ENCODE peak calls at places on chromosomes 4 and X, in six cellular contexts. X, V, U, A, Q and R are unnamed samples.

GRCh38 chr4:186144180-186144579 is 39.7 kb downstream of the FAM149A start:
- DNase-seq in X (no peak), V (no peak), U (peak; percentile 53), A (peak; percentile 50), Q (no peak), R (no peak)

GRCh38 chr4:729336-730315 is 24.0 kb downstream of the PCGF3 start:
- DNase-seq in X (no peak), V (no peak), U (no peak), A (no peak), Q (no peak), R (no peak)

GRCh38 chrX:154990496-154990895 is 32.0 kb downstream of the F8 start:
- DNase-seq in X (no peak), V (no peak), U (no peak), A (no peak), Q (no peak), R (no peak)

GRCh38 chr4:212438-213174 is 88.3 kb downstream of the ZNF718 start:
- DNase-seq in X (peak; percentile 51), V (no peak), U (peak; percentile 98), A (peak; percentile 86), Q (no peak), R (no peak)

GRCh38 chr4:7814451-7814850 is 125.2 kb downstream of the AFAP1 start:
- DNase-seq in X (no peak), V (no peak), U (no peak), A (no peak), Q (no peak), R (no peak)

GRCh38 chr4:5568336-5568735 is 140.0 kb downstream of the EVC2 start:
- DNase-seq in X (no peak), V (no peak), U (no peak), A (no peak), Q (no peak), R (no peak)

GRCh38 chr4:70895846-70896435 is 6.2 kb upstream of the MOB1B start:
- DNase-seq in X (no peak), V (no peak), U (no peak), A (no peak), Q (no peak), R (no peak)

GRCh38 chr4:76872556-76872955 is 25.4 kb downstream of the SOWAHB start:
- DNase-seq in X (no peak), V (no peak), U (no peak), A (no peak), Q (no peak), R (no peak)

GRCh38 chr4:73197220-73197619 is 61.4 kb downstream of the ANKRD17 start:
- DNase-seq in X (no peak), V (no peak), U (no peak), A (no peak), Q (no peak), R (no peak)

GRCh38 chr4:142572076-142572475 is 274.0 kb downstream of the INPP4B start:
- DNase-seq in X (no peak), V (no peak), U (no peak), A (no peak), Q (no peak), R (no peak)

GRCh38 chr4:18454349-18454748 is 432.8 kb upstream of the LCORL start:
- DNase-seq in X (no peak), V (no peak), U (no peak), A (no peak), Q (no peak), R (no peak)

GRCh38 chr4:138959421-138959820 is 56.2 kb upstream of the NOCT start:
- DNase-seq in X (no peak), V (no peak), U (no peak), A (no peak), Q (no peak), R (no peak)

GRCh38 chr4:184028571-184028996 is 123.5 kb downstream of the STOX2 start:
- DNase-seq in X (no peak), V (no peak), U (no peak), A (no peak), Q (peak; percentile 2), R (no peak)

GRCh38 chr4:95522682-95523410 is 25.9 kb downstream of the UNC5C start:
- DNase-seq in X (no peak), V (no peak), U (no peak), A (no peak), Q (no peak), R (no peak)

GRCh38 chr4:57064811-57065711 is 45.1 kb downstream of the IGFBP7 start:
- DNase-seq in X (peak; percentile 70), V (peak; percentile 80), U (no peak), A (no peak), Q (no peak), R (no peak)

GRCh38 chr4:39044947-39045734 is 12.9 kb upstream of the TMEM156 start:
- DNase-seq in X (no peak), V (peak; percentile 39), U (peak; percentile 57), A (no peak), Q (no peak), R (no peak)

GRCh38 chrX:103586314-103586646 is 965 bp downstream of the TCEAL4 start:
- DNase-seq in X (no peak), V (no peak), U (no peak), A (peak; percentile 45), Q (no peak), R (no peak)

GRCh38 chr4:168771251-168771650 is 238.8 kb downstream of the CBR4 start:
- DNase-seq in X (no peak), V (peak; percentile 35), U (no peak), A (no peak), Q (no peak), R (no peak)

GRCh38 chr4:69640289-69640688 is 847 bp upstream of the UGT2A2 start:
- DNase-seq in X (no peak), V (peak; percentile 6), U (no peak), A (no peak), Q (no peak), R (no peak)

GRCh38 chr4:184815046-184815877 is 10.5 kb downstream of the ACSL1 start:
- DNase-seq in X (no peak), V (peak; percentile 96), U (no peak), A (peak; percentile 71), Q (no peak), R (peak; percentile 33)

GRCh38 chrX:30592846-30593245 is 15.3 kb upstream of the TASL start:
- DNase-seq in X (no peak), V (no peak), U (no peak), A (no peak), Q (no peak), R (no peak)

GRCh38 chrX:30590368-30590767 is 12.8 kb upstream of the TASL start:
- DNase-seq in X (no peak), V (no peak), U (no peak), A (no peak), Q (no peak), R (no peak)

GRCh38 chrX:30597258-30598012 is 19.9 kb upstream of the TASL start:
- DNase-seq in X (no peak), V (no peak), U (no peak), A (no peak), Q (no peak), R (no peak)

GRCh38 chrX:30589146-30589888 is 11.8 kb upstream of the TASL start:
- DNase-seq in X (no peak), V (no peak), U (no peak), A (no peak), Q (no peak), R (no peak)

DNA sequence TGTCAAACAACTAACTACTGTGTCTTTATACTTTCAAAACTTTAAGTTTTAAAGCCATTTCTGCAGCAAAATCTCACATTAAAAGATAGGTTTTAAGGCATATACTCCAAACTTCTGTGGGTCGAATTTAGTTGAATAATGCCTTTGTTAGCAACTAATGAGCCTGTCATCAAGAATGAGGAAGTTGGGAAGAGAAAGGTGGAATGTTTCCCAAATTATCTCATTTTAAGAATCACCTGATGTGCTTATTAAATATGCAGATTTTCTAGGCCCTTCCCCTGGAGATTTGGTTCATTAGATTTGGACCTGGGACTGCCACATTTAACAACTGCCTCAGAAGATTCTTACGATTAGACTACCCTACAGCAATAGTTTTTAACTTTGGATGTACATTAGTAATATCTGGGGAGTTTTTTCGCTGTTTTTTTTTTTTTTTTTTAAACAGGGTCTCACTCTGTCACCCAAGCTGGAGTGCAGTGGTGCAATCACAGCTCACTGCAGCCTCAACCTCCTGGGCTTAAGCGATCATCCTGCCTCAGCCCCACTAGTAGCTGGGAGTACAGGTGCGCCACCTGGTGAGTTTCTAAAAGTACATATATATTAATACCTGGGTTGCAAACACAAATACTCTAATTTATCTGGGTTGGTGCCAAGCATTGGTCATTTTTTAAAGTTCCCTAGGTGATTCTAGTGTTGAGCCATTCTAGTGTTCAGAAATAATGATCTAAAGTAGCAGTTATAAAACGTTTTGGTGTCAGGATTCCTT is 16.1 kb upstream of the TASL start:
- DNase-seq in X (no peak), V (peak; percentile 22), U (peak; percentile 16), A (no peak), Q (peak; percentile 1), R (no peak)
- TF ChIP-seq CTCF in X (no peak), V (no peak), U (peak; percentile 43), A (no peak), Q (peak; percentile 28), R (no peak)

GRCh38 chr4:82711158-82711785 is 87.3 kb downstream of the SCD5 start:
- DNase-seq in X (no peak), V (no peak), U (no peak), A (no peak), Q (no peak), R (no peak)
- TF ChIP-seq CTCF in X (no peak), V (no peak), U (peak; percentile 45), A (no peak), Q (no peak), R (no peak)

DNA sequence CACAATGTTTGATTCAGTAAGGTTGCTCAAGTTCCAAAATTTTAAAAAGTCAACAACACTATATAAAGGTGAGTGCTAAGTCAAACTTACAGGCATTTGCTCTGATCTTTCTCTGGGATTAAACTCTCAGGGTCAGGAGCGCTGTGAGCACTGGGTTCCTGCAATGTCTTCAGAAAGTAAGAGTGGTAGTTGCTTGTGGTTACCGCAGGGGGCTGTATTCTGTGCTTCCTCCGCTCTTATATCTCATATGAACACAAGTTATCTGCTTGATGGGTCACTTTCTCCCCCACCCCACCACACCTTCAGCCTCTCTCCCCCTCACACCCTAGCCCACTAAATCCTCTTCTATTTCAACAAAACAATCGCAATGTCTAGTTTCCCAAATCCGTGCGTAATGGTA is 116.4 kb upstream of the IGSF1 start:
- DNase-seq in X (no peak), V (peak; percentile 6), U (peak; percentile 38), A (no peak), Q (no peak), R (no peak)
- TF ChIP-seq CTCF in X (no peak), V (peak; percentile 4), U (peak; percentile 10), A (no peak), Q (no peak), R (no peak)

DNA sequence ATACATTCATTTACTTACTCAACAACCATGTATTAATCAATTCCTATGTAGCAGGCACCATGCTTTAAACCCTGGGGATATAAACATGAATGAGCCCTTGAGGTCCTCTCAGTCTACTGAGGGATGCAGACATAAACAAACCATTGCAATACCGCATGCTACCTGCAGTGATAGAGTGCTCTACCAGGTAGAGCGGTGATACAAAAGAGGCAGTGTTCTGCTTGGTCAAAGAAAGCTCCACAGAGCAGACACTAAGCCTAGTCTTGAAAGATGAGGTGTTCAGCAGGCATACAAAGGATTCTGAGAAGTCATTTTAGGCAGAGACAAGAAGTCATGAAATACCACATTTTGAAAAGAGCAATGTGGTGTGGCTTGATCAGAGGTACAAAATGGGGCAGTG is 26.9 kb upstream of the AMOT start:
- DNase-seq in X (no peak), V (peak; percentile 11), U (peak; percentile 61), A (no peak), Q (no peak), R (no peak)
- TF ChIP-seq CTCF in X (no peak), V (peak; percentile 12), U (peak; percentile 20), A (no peak), Q (no peak), R (no peak)